ENCODE peak calls at places on chromosomes 2 and 18, in six cellular contexts. P is ELR; N is CD4-positive, alpha-beta T cell; Y is cardiac fibroblast; I is NCI-H748 treated with DMSO at 0.1 percent for 48 hours; S is germinal center. L is an unnamed sample.

GRCh38 chr2:42753188-42753813 is 10.6 kb downstream of the OXER1 start:
- DNase-seq in P (no peak), N (no peak), Y (no peak), I (no peak), S (no peak), L (no peak)

GRCh38 chr18:26511339-26512071 is 36.8 kb downstream of the KCTD1 start:
- DNase-seq in P (no peak), N (no peak), Y (no peak), I (peak; percentile 93), S (no peak), L (no peak)

GRCh38 chr2:25207078-25207545 is 38.7 kb upstream of the POMC start:
- DNase-seq in P (no peak), N (no peak), Y (no peak), I (no peak), S (no peak), L (no peak)

GRCh38 chr2:54482725-54483124 is 26.6 kb downstream of the SPTBN1 start:
- DNase-seq in P (peak; percentile 91), N (no peak), Y (peak; percentile 97), I (no peak), S (no peak), L (peak; percentile 92)

GRCh38 chr2:36461039-36461681 is 105.6 kb downstream of the CRIM1 start:
- DNase-seq in P (peak; percentile 95), N (no peak), Y (peak; percentile 97), I (no peak), S (no peak), L (peak; percentile 90)

GRCh38 chr2:211816739-211817138 is 721.9 kb downstream of the ERBB4 start:
- DNase-seq in P (no peak), N (no peak), Y (no peak), I (peak; percentile 96), S (no peak), L (no peak)

GRCh38 chr2:41905597-41906324 is 142.1 kb upstream of the PKDCC start:
- DNase-seq in P (no peak), N (no peak), Y (no peak), I (no peak), S (no peak), L (no peak)

GRCh38 chr2:27316655-27317412 is 6.1 kb downstream of the MPV17 start:
- DNase-seq in P (no peak), N (no peak), Y (no peak), I (peak; percentile 37), S (no peak), L (no peak)

GRCh38 chr2:57497489-57498096 is 549.0 kb upstream of the VRK2 start:
- DNase-seq in P (peak; percentile 77), N (no peak), Y (peak; percentile 73), I (peak; percentile 26), S (peak; percentile 17), L (peak; percentile 47)

GRCh38 chr18:20963027-20963426 is 148.6 kb downstream of the ROCK1 start:
- DNase-seq in P (no peak), N (no peak), Y (no peak), I (no peak), S (no peak), L (no peak)

GRCh38 chr2:230921806-230922595 is 3.0 kb downstream of the GPR55 start:
- DNase-seq in P (no peak), N (no peak), Y (no peak), I (no peak), S (no peak), L (no peak)

GRCh38 chr2:224579411-224579810 is 5.8 kb downstream of the CUL3 start:
- DNase-seq in P (peak; percentile 24), N (no peak), Y (peak; percentile 22), I (no peak), S (no peak), L (no peak)

GRCh38 chr2:83067947-83068346 is 1391.1 kb downstream of the SUCLG1 start:
- DNase-seq in P (no peak), N (no peak), Y (no peak), I (no peak), S (no peak), L (no peak)

GRCh38 chr2:203871371-203871983 is 3.9 kb downstream of the CTLA4 start:
- DNase-seq in P (no peak), N (no peak), Y (no peak), I (no peak), S (no peak), L (no peak)

GRCh38 chr2:218501665-218502064 is 66.5 kb downstream of the USP37 start:
- DNase-seq in P (no peak), N (no peak), Y (peak; percentile 44), I (no peak), S (no peak), L (peak; percentile 31)

GRCh38 chr2:18169787-18170175 is 291.3 kb downstream of the KCNS3 start:
- DNase-seq in P (no peak), N (no peak), Y (no peak), I (no peak), S (no peak), L (no peak)

GRCh38 chr2:101999122-101999789 is 7.5 kb downstream of the IL1R2 start:
- DNase-seq in P (no peak), N (no peak), Y (peak; percentile 49), I (no peak), S (no peak), L (no peak)

GRCh38 chr2:129623783-129624182 is 355.7 kb upstream of the RAB6C start:
- DNase-seq in P (no peak), N (no peak), Y (no peak), I (no peak), S (no peak), L (no peak)

GRCh38 chr2:10617241-10617640 is 72.5 kb downstream of the NOL10 start:
- DNase-seq in P (no peak), N (no peak), Y (peak; percentile 9), I (no peak), S (no peak), L (no peak)

GRCh38 chr18:66440433-66440832 is 163.5 kb downstream of the CDH19 start:
- DNase-seq in P (no peak), N (no peak), Y (no peak), I (no peak), S (no peak), L (no peak)

GRCh38 chr2:221676566-221677172 is 104.6 kb upstream of the EPHA4 start:
- DNase-seq in P (peak; percentile 5), N (no peak), Y (no peak), I (no peak), S (no peak), L (peak; percentile 11)

GRCh38 chr2:238839428-238839827 is 8.5 kb upstream of the TWIST2 start:
- DNase-seq in P (no peak), N (no peak), Y (no peak), I (no peak), S (no peak), L (no peak)

GRCh38 chr2:9138507-9139085 is 68.0 kb upstream of the ASAP2 start:
- DNase-seq in P (peak; percentile 31), N (no peak), Y (no peak), I (no peak), S (peak; percentile 29), L (no peak)

GRCh38 chr2:163479599-163479998 is 256.2 kb downstream of the FIGN start:
- DNase-seq in P (no peak), N (no peak), Y (no peak), I (no peak), S (no peak), L (no peak)

GRCh38 chr2:229572434-229573338 is 141.7 kb downstream of the DNER start:
- DNase-seq in P (no peak), N (no peak), Y (peak; percentile 59), I (no peak), S (no peak), L (no peak)

GRCh38 chr18:69691008-69691760 is 256.5 kb downstream of the CD226 start:
- DNase-seq in P (no peak), N (no peak), Y (no peak), I (no peak), S (no peak), L (no peak)

GRCh38 chr2:218815244-218815637 is 16.4 kb downstream of the PRKAG3 start:
- DNase-seq in P (no peak), N (no peak), Y (no peak), I (no peak), S (no peak), L (no peak)

GRCh38 chr2:95292623-95293260 is 4.4 kb upstream of the KCNIP3 start:
- DNase-seq in P (peak; percentile 87), N (no peak), Y (no peak), I (no peak), S (no peak), L (peak; percentile 7)

GRCh38 chr2:124566518-124566970 is 541.5 kb downstream of the CNTNAP5 start:
- DNase-seq in P (no peak), N (no peak), Y (no peak), I (peak; percentile 71), S (no peak), L (no peak)

GRCh38 chr2:228600265-228600664 is 418.8 kb upstream of the SPHKAP start:
- DNase-seq in P (peak; percentile 94), N (no peak), Y (peak; percentile 91), I (no peak), S (no peak), L (peak; percentile 94)

GRCh38 chr2:127715778-127716449 is 14.6 kb downstream of the SFT2D3 start:
- DNase-seq in P (no peak), N (no peak), Y (no peak), I (no peak), S (no peak), L (no peak)

GRCh38 chr2:184419744-184420143 is 178.6 kb upstream of the ZNF804A start:
- DNase-seq in P (peak; percentile 14), N (no peak), Y (no peak), I (no peak), S (no peak), L (no peak)

GRCh38 chr2:230891108-230891507 is 26.4 kb downstream of the ITM2C start:
- DNase-seq in P (peak; percentile 22), N (no peak), Y (peak; percentile 18), I (no peak), S (no peak), L (no peak)

GRCh38 chr2:68734688-68735525 is at the start of gene ARHGAP25:
- DNase-seq in P (no peak), N (peak; percentile 23), Y (no peak), I (no peak), S (peak; percentile 73), L (no peak)

GRCh38 chr2:237475704-237476107 is 11.3 kb upstream of the MLPH start:
- DNase-seq in P (peak; percentile 97), N (no peak), Y (peak; percentile 92), I (peak; percentile 39), S (no peak), L (peak; percentile 73)